ENCODE peak calls at places on chromosomes 12 and 14, in five cellular contexts. A, S, N, Y and H are unnamed samples.
A peak's percentile ranks its signal among the peaks of the same experiment; 100 is the strongest.

GRCh38 chr12:114371250-114371649 is 34.7 kb downstream of the TBX5 start:
- DNase-seq in Y (no peak), A (no peak), S (no peak), N (no peak), H (no peak)

GRCh38 chr14:67137744-67138371 is 51.4 kb upstream of the GARIN2 start:
- DNase-seq in N (peak; percentile 13), Y (no peak), S (peak; percentile 39), A (no peak), H (no peak)

GRCh38 chr14:66746316-66747006 is 238.5 kb downstream of the GPHN start:
- DNase-seq in S (peak; percentile 71), A (peak; percentile 57), Y (no peak), N (peak; percentile 31), H (no peak)

GRCh38 chr12:132133952-132134652 is 10.0 kb downstream of the DDX51 start:
- DNase-seq in Y (no peak), S (no peak), N (no peak), A (no peak), H (peak; percentile 49)

GRCh38 chr12:53042607-53043454 is 7.0 kb upstream of the TNS2 start:
- DNase-seq in A (no peak), N (peak; percentile 7), Y (no peak), S (no peak), H (no peak)

GRCh38 chr14:88270781-88271180 is 52.3 kb downstream of the KCNK10 start:
- DNase-seq in N (no peak), Y (no peak), A (no peak), S (no peak), H (no peak)

GRCh38 chr14:93975791-93976476 is 436 bp downstream of the ASB2 start:
- DNase-seq in N (no peak), S (no peak), Y (no peak), A (no peak), H (no peak)

GRCh38 chr12:53949631-53950440 is 4.9 kb upstream of the HOXC12 start:
- DNase-seq in S (no peak), A (no peak), N (no peak), Y (no peak), H (no peak)

GRCh38 chr12:41485203-41485602 is 297.1 kb downstream of the PDZRN4 start:
- DNase-seq in S (no peak), A (no peak), Y (no peak), N (no peak), H (no peak)

GRCh38 chr12:29427964-29428363 is 47.0 kb upstream of the ERGIC2 start:
- DNase-seq in Y (no peak), N (peak; percentile 12), S (no peak), A (no peak), H (no peak)

GRCh38 chr12:95717336-95717928 is 73.1 kb downstream of the NTN4 start:
- DNase-seq in S (no peak), A (no peak), Y (no peak), N (no peak), H (no peak)

GRCh38 chr12:120172053-120172452 is 22.5 kb downstream of the GCN1 start:
- DNase-seq in N (no peak), S (no peak), A (no peak), Y (no peak), H (no peak)

GRCh38 chr12:93706387-93706786 is 29.2 kb downstream of the CRADD start:
- DNase-seq in S (no peak), N (no peak), A (no peak), Y (no peak), H (no peak)

GRCh38 chr12:65879878-65880277 is 55.6 kb downstream of the HMGA2 start:
- DNase-seq in N (no peak), A (no peak), Y (no peak), S (peak; percentile 95), H (no peak)

GRCh38 chr12:65876898-65877721 is 52.8 kb downstream of the HMGA2 start:
- DNase-seq in N (no peak), S (peak; percentile 88), Y (no peak), A (peak; percentile 51), H (no peak)

GRCh38 chr12:65875635-65876034 is 51.4 kb downstream of the HMGA2 start:
- DNase-seq in Y (no peak), N (no peak), S (peak; percentile 65), A (peak; percentile 28), H (no peak)

GRCh38 chr12:65877836-65878235 is 53.6 kb downstream of the HMGA2 start:
- DNase-seq in S (no peak), Y (no peak), N (no peak), A (no peak), H (no peak)

GRCh38 chr12:65878540-65878939 is 54.3 kb downstream of the HMGA2 start:
- DNase-seq in S (peak; percentile 49), A (no peak), N (no peak), Y (no peak), H (no peak)
- H3K4me1 ChIP-seq in S (peaks cover 30% of the 10 kb centered on the region), A (peaks cover 32% of the 10 kb centered on the region), N (peaks cover 71% of the 10 kb centered on the region), Y (no peaks in the 10 kb centered on the region), H (peaks cover 10% of the 10 kb centered on the region)

DNA sequence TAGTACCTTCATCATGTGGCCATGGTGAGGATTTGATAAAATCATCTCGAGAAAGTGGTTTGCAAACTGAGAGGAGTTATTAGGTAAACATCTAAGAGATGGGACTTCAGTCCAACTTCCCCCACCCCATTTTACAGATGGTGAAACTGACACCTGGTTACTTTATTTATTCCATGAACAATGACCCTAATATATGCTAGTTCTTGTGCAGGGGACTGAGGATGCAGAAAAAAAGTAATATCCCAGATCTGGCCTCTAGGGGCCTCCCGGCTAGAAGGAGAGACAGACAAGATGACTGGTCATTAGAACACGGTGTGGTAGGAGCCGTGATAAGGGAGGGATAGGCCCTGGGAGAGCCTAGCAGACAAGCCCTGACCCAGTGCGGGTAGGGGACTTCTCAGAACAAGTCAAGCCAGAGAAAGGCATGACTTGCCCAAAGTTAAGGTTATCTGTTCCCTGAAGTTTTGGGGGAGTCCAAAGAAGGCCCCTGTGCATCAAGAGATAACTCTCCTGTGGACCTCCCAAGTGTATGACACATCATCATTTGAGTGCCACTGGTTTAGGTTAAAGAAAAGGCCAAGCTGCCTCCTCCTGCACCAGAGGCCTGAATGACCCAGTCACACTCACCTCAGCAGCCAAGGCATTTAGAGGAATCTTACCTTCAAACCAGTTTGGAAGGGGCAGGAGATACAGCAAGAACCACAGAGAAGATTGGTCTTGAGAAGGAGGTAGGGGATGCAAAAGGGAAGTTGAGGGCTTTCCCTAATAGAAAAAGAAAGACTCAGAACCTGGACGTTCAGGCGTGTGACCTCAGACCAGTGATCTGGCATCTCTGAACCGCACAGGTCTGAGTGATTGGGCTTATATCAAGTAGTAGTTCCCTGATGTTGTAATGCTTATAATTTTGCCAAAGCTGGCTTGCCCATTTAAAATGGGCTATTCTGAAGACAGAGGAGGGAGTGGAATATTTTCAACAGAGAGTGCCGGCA is 1.6 kb downstream of the CMKLR1 start:
- DNase-seq in S (peak; percentile 9), N (peak; percentile 72), A (peak; percentile 20), Y (peak; percentile 20), H (no peak)
- TF ChIP-seq CTCF in S (peak; percentile 50), N (peak; percentile 24), A (peak; percentile 62), Y (peak; percentile 58), H (peak; percentile 55)

DNA sequence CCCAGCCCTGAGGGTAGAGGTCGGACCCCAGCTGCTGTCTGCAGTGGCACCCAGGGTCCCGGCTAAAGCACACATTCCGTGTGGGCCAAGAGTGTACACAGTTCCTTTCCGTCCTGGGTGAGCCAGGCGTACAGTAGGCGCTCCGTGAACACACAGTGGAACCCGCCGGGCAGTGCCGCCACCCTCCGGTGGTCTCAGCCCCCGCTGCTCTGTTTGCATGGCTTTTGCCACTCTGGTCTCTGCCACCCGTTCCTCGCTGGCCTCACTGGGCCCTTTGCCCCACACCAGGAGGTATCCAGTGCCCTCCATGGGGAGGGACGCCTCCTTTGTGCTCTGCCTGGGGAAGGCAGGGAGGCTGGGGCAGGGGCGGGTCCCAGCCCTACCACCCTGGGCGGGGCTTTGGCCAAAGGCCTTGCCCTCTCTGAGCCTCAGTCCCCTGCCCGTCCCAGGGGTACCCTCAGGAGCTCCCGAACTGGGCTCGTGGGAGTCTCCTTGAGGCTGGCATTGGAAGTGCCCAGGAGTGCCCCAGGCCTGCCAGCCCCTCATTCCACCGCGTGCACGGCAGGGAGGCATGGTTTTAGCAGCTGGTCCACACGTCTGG is 13.0 kb downstream of the TRMT61A start:
- DNase-seq in S (no peak), N (no peak), Y (no peak), A (no peak), H (no peak)
- H3K4me1 ChIP-seq in S (peaks cover 46% of the 10 kb centered on the region), N (peaks cover 16% of the 10 kb centered on the region), Y (no peaks in the 10 kb centered on the region), A (peaks cover 6% of the 10 kb centered on the region), H (peaks cover 60% of the 10 kb centered on the region)

GRCh38 chr12:76055393-76055792 is 23.8 kb upstream of the PHLDA1 start:
- DNase-seq in Y (no peak), S (no peak), A (no peak), N (no peak), H (no peak)
- TF ChIP-seq CTCF in Y (no peak), S (no peak), A (no peak), N (no peak), H (no peak)